ENCODE peak calls at places on chromosomes 11 and 22, in six cellular contexts. A is ovary, C is HFFc6, S is spleen, U is progenitor cell of endocrine pancreas, I is cardiac fibroblast. N is an unnamed sample.

GRCh38 chr11:4054643-4055042 is 40.0 kb upstream of the RRM1 start:
- DNase-seq in U (no peak), C (no peak), I (no peak), A (no peak), S (no peak), N (no peak)

GRCh38 chr11:76885390-76886097 is 24.8 kb downstream of the ACER3 start:
- DNase-seq in I (peak), U (no peak), C (no peak), S (no peak), A (no peak), N (no peak)

GRCh38 chr22:46846154-46846831 is 83.8 kb downstream of the TBC1D22A start:
- DNase-seq in A (no peak), U (no peak), I (peak), S (no peak), C (peak), N (no peak)

GRCh38 chr11:46246514-46246913 is 30.9 kb upstream of the CREB3L1 start:
- DNase-seq in A (no peak), S (no peak), C (no peak), U (no peak), I (peak), N (no peak)

GRCh38 chr22:49853981-49854791 is 542 bp downstream of the ZBED4 start:
- DNase-seq in S (peak), C (peak), U (no peak), I (peak), A (no peak), N (no peak)

GRCh38 chr22:37079158-37079557 is 27.6 kb downstream of the KCTD17 start:
- DNase-seq in U (no peak), S (no peak), I (no peak), C (no peak), A (no peak), N (no peak)

GRCh38 chr22:46335201-46336118 is at the start of gene TRMU:
- DNase-seq in S (peak), I (peak), C (peak), A (peak), U (peak), N (peak)

GRCh38 chr11:71342951-71343827 is 90.8 kb upstream of the SHANK2 start:
- DNase-seq in U (peak), C (peak), I (peak), A (no peak), S (peak), N (no peak)

GRCh38 chr22:19351604-19352003 is 60.1 kb upstream of the CLTCL1 start:
- DNase-seq in A (no peak), I (no peak), U (no peak), S (no peak), C (no peak), N (no peak)

GRCh38 chr22:28005513-28005912 is 86.5 kb upstream of the PITPNB start:
- DNase-seq in C (no peak), I (no peak), S (no peak), A (no peak), U (no peak), N (no peak)

GRCh38 chr11:89491141-89491690 is at the start of gene NOX4:
- DNase-seq in A (peak), I (peak), S (peak), U (peak), C (peak), N (no peak)

GRCh38 chr11:92475316-92475715 is 250.7 kb downstream of the FAT3 start:
- DNase-seq in I (no peak), C (no peak), U (no peak), A (no peak), S (no peak), N (no peak)

GRCh38 chr11:114846040-114846791 is 167.9 kb downstream of the NXPE2 start:
- DNase-seq in U (no peak), I (no peak), C (no peak), S (no peak), A (no peak), N (no peak)

GRCh38 chr11:100936781-100937180 is 192.8 kb downstream of the PGR start:
- DNase-seq in S (no peak), C (no peak), A (no peak), I (no peak), U (no peak), N (no peak)

GRCh38 chr11:47083913-47084312 is 92.8 kb downstream of the ARFGAP2 start:
- DNase-seq in A (no peak), I (peak), S (no peak), U (no peak), C (peak), N (peak)

GRCh38 chr11:35483131-35483800 is 42.1 kb downstream of the PAMR1 start:
- DNase-seq in A (no peak), U (no peak), I (peak), C (peak), S (no peak), N (no peak)

GRCh38 chr11:85310479-85310878 is 316.7 kb downstream of the DLG2 start:
- DNase-seq in A (no peak), C (no peak), I (no peak), S (no peak), U (no peak), N (no peak)

GRCh38 chr11:126949066-126949945 is 51.3 kb downstream of the KIRREL3 start:
- DNase-seq in I (no peak), C (peak), U (no peak), A (no peak), S (no peak), N (no peak)

GRCh38 chr11:118485273-118485672 is 42.0 kb upstream of the TTC36 start:
- DNase-seq in C (no peak), S (no peak), A (no peak), U (no peak), I (peak), N (no peak)

GRCh38 chr22:36756031-36756430 is 19.9 kb downstream of the IFT27 start:
- DNase-seq in C (no peak), U (no peak), I (no peak), A (no peak), S (no peak), N (no peak)

GRCh38 chr11:47800759-47801158 is 33.6 kb upstream of the FNBP4 start:
- DNase-seq in U (no peak), A (no peak), S (no peak), I (no peak), C (no peak), N (no peak)

GRCh38 chr11:70183483-70184176 is 19.5 kb upstream of the FADD start:
- DNase-seq in A (no peak), S (no peak), I (no peak), U (no peak), C (no peak), N (no peak)

GRCh38 chr11:65773784-65774411 is 6.9 kb downstream of the AP5B1 start:
- DNase-seq in A (no peak), S (no peak), C (no peak), I (no peak), U (no peak), N (no peak)

GRCh38 chr22:49016909-49017768 is 810.5 kb downstream of the BRD1 start:
- DNase-seq in I (no peak), U (no peak), C (no peak), S (peak), A (no peak), N (no peak)

GRCh38 chr11:41878158-41878557 is 418.7 kb upstream of the LRRC4C start:
- DNase-seq in S (no peak), U (no peak), A (no peak), I (peak), C (no peak), N (no peak)

GRCh38 chr11:131763193-131763890 is 392.9 kb downstream of the NTM start:
- DNase-seq in A (no peak), U (no peak), I (peak), C (no peak), S (no peak), N (no peak)

GRCh38 chr11:70712471-70712870 is 314.1 kb downstream of the CTTN start:
- DNase-seq in I (no peak), S (peak), U (no peak), A (no peak), C (no peak), N (no peak)

GRCh38 chr11:36699271-36699670 is 101.2 kb upstream of the RAG2 start:
- DNase-seq in C (no peak), A (no peak), S (no peak), I (no peak), U (no peak), N (no peak)

GRCh38 chr11:19872526-19873135 is 160.0 kb downstream of the NAV2 start:
- DNase-seq in I (no peak), A (no peak), U (no peak), S (no peak), C (no peak), N (no peak)

GRCh38 chr11:80118071-80118470 is 677.2 kb upstream of the TENM4 start:
- DNase-seq in U (no peak), A (no peak), C (no peak), I (no peak), S (no peak), N (no peak)

GRCh38 chr11:96652516-96652915 is 262.7 kb downstream of the JRKL start:
- DNase-seq in C (no peak), I (no peak), S (no peak), A (no peak), U (no peak), N (no peak)

GRCh38 chr11:74278721-74279148 is 32.7 kb downstream of the P4HA3 start:
- DNase-seq in S (no peak), C (peak), A (peak), U (no peak), I (peak), N (peak)

DNA sequence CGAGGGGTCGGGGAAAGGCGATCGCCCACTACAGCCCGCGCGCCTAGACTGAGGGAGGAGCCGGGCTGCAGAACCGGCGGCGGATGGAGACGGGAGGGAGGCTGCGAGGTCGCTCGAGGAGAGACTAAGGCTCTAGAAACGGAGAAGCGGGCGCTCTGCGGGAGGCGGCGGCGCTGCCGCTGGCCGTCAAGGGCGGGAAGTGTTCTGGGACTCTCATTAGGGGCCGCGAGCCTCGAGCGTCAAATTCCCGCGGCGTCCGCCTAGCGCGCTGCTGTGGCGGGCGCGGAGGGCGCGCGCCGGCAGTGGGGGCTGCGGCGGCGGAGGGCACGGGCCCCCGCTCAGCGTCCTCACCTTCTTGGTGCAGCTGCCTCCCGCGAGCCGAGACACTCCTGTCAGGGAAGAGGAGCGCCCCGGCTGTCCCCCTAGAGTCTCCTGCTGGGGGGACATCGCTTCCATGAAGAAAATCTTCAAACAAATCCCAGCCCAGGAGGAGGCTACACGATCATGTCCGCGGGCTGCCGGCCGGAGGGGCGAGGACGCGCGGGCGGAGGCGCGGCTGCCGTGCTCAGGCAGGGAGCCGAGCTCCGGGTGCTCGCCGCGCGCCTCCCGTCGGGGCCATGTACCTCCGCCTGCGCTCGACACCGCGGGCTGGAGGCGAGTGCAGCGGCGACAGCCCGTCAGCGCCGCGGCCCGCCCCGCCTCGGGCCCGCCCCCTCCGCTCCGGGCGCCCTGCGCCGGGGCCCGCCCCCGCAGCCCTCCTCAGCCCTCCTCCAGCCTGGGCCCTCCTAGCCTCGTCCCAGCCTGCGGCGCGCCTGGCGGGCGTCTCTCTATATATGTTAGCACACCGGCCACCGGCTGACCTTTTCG is at the start of gene ARHGAP20:
- DNase-seq in S (peak), A (peak), I (peak), C (peak), U (peak), N (no peak)
- TF ChIP-seq CTCF in S (no peak), A (no peak), I (no peak), C (no peak), U (peak), N (no peak)

DNA sequence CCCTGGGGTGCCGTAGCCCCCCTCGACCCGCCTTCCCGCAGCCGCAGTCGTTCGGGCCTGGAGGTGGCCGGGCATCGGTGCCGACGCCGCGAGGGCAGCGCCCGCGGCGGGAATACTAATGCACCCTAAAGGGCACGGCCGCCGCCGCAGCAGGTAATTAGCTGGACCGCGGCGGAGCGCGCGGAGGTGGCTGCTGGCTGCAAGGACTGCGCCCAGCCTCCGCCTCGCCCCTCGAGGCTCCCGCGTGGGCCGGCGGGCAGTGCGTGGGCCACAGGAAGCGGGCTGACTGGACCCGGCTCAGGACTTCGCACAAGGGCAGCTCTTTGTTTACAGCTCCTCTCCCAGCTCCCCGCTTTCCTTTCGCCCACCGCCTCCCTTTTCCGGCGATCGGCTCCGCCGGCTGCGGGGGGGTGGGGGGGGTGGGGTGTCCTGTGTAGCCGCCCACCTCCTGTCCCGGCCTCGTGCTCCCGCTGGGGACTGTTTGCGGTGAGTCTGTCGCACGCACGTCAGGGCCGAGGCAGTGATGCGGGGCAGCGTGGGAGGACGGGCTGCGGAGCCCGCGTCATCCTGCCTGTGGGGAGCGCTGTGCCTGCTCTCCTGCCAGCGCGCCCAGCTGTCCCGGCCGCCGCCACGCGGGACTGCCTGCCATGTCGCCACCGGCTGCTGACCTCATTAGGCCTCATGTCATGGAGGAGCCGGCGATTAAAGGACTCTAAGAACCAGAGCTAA is 53.2 kb downstream of the GRIK4 start:
- DNase-seq in C (peak), U (no peak), I (peak), S (peak), A (no peak), N (no peak)
- TF ChIP-seq CTCF in C (peak), U (peak), I (no peak), S (no peak), A (no peak), N (no peak)

DNA sequence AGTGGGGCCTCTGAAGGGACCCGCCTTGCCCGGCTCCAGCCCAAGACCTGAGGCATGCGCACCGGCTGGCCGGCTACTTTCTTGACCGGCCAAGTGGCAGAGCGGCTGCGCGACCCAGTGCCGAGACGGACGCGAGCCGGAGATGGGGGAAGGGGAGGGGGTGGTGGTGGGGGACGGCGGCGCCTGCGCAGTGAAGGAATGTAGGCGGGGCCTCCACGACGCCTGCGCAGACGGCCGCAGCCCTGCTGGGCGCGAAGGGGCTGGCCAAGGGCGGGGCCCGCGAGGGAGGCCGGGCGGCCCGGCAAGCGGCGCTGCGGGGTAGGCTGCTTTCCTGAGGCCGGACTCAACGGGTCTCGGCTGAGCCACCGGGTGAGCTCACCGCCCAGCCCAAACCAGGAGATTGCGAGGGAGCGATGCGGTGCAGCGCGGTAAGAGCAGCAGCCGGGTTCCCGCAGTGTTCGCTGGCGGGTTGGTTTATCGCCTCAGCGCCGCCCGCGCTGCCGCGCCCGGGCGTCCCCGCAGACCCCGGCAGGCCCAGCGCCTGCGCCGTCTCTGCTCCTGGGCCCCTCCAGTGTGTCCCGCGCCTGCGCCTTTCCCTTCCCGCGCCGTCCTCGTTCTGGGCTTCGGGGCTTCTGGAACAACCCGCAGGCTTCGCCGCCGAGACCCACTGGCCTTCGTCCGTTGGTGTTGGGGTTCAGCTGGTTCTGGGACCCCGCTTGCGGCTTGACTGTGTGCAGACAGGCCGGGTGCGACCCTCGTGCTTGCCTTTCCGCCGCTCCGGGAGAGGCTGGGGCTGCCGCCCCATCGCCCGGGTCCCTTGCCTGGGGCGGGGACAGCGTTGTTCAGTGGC is at the start of gene SPECC1L:
- DNase-seq in A (peak), S (peak), U (peak), C (peak), I (peak), N (peak)
- TF ChIP-seq CTCF in A (peak), S (no peak), U (peak), C (peak), I (no peak), N (peak)

DNA sequence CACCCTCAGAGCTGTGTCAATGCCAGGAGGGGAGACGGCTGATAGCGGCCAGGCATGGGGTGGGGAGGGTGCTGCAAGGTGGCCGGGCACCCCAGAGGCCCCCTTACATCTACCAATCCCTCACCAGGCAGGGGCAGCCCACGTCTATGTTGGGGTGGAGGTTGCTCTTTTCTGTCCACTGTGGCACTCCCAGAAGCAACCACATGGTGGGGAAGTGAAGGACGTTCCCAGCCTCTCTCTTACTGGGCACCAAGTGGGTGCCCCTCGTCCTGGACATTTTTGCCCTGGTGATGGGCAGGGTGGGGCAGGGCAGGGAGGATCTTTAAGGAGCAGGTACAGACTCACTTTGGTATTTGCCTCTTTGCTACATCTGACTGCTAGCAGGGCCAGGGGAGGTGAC is 47.5 kb downstream of the NECTIN1 start:
- DNase-seq in U (no peak), A (no peak), I (no peak), S (no peak), C (no peak), N (no peak)
- TF ChIP-seq CTCF in U (peak), A (no peak), I (peak), S (no peak), C (no peak), N (peak)

GRCh38 chr11:111918390-111919256 is at the start of gene C11orf52:
- DNase-seq in I (peak), C (no peak), S (no peak), A (peak), U (peak), N (no peak)
- TF ChIP-seq CTCF in I (no peak), C (no peak), S (no peak), A (no peak), U (peak), N (no peak)

GRCh38 chr11:124865902-124866851 is 945 bp downstream of the ROBO3 start:
- DNase-seq in A (no peak), S (peak), I (peak), U (peak), C (no peak), N (no peak)
- TF ChIP-seq CTCF in A (peak), S (peak), I (peak), U (peak), C (peak), N (peak)

GRCh38 chr11:678297-678696 is 16.7 kb downstream of the DEAF1 start:
- DNase-seq in S (no peak), U (no peak), A (no peak), I (no peak), C (no peak), N (no peak)

GRCh38 chr11:679271-680207 is 15.5 kb downstream of the DEAF1 start:
- DNase-seq in I (no peak), A (no peak), C (no peak), U (no peak), S (no peak), N (no peak)

GRCh38 chr11:680970-681369 is 14.1 kb downstream of the DEAF1 start:
- DNase-seq in C (no peak), S (no peak), I (no peak), A (no peak), U (no peak), N (no peak)

GRCh38 chr11:680476-680875 is 14.5 kb downstream of the DEAF1 start:
- DNase-seq in S (peak), A (no peak), C (no peak), I (no peak), U (no peak), N (no peak)
- TF ChIP-seq CTCF in S (no peak), A (no peak), C (no peak), I (no peak), U (no peak), N (no peak)

GRCh38 chr11:43021466-43021865 is 290.3 kb upstream of the API5 start:
- DNase-seq in S (no peak), U (no peak), A (no peak), C (no peak), I (no peak), N (no peak)
- TF ChIP-seq CTCF in S (no peak), U (peak), A (no peak), C (peak), I (no peak), N (no peak)

N was measured in BJ.